ENCODE peak calls at places on chromosome 11, in five cellular contexts. I, A, G, Z and M are unnamed samples.

GRCh38 chr11:16933756-16934603 is 80.2 kb downstream of the PLEKHA7 start:
- DNase-seq in A (no peak), G (no peak), I (no peak), Z (peak; percentile 24), M (peak; percentile 42)

GRCh38 chr11:111045408-111045806 is 200.1 kb upstream of the POU2AF2 start:
- DNase-seq in A (no peak), G (no peak), I (no peak), Z (no peak), M (no peak)

GRCh38 chr11:127993788-127994187 is 593.6 kb downstream of the ETS1 start:
- DNase-seq in A (no peak), G (no peak), I (no peak), Z (no peak), M (no peak)

GRCh38 chr11:116379185-116379828 is 393.5 kb downstream of the BUD13 start:
- DNase-seq in I (peak; percentile 34), G (peak; percentile 76), Z (peak; percentile 1), A (no peak), M (no peak)

GRCh38 chr11:47057374-47057773 is 119.3 kb downstream of the ARFGAP2 start:
- DNase-seq in G (no peak), A (no peak), Z (peak; percentile 14), I (no peak), M (no peak)

GRCh38 chr11:116108161-116108560 is 603.9 kb upstream of the CADM1 start:
- DNase-seq in I (no peak), Z (no peak), A (no peak), G (no peak), M (no peak)

GRCh38 chr11:68214173-68215086 is 1.3 kb upstream of the KMT5B start:
- DNase-seq in I (no peak), G (peak; percentile 35), Z (peak; percentile 3), A (peak; percentile 3), M (no peak)

GRCh38 chr11:723120-723883 is 17.3 kb downstream of the EPS8L2 start:
- DNase-seq in Z (no peak), I (no peak), G (no peak), A (peak; percentile 69), M (peak; percentile 68)

GRCh38 chr11:68609761-68610160 is 74.6 kb upstream of the GAL start:
- DNase-seq in Z (no peak), I (no peak), G (no peak), A (no peak), M (no peak)

GRCh38 chr11:88480217-88480616 is 142.7 kb upstream of the CTSC start:
- DNase-seq in G (no peak), Z (peak; percentile 83), I (no peak), A (no peak), M (peak; percentile 17)